ENCODE peak calls at places on chromosomes 1 and 21, in four cellular contexts. X is HT-29, I is RKO, S is fibroblast of the conjunctiva. F is an unnamed sample.

GRCh38 chr21:43204638-43205037 is 35.8 kb downstream of the CRYAA start:
- DNase-seq in I (no peak), S (no peak), X (no peak), F (no peak)

GRCh38 chr1:168089979-168090337 is 46.8 kb downstream of the GPR161 start:
- DNase-seq in X (no peak), I (no peak), S (no peak), F (no peak)

GRCh38 chr1:209651148-209651547 is 1.1 kb downstream of the LAMB3 start:
- DNase-seq in X (peak), S (no peak), I (peak), F (no peak)

GRCh38 chr1:158998781-158999161 is 10.9 kb upstream of the IFI16 start:
- DNase-seq in S (peak), I (peak), X (peak), F (no peak)

GRCh38 chr1:22761821-22762220 is 51.2 kb downstream of the EPHB2 start:
- DNase-seq in X (no peak), I (no peak), S (no peak), F (no peak)

GRCh38 chr1:113616201-113616600 is 143.1 kb downstream of the PHTF1 start:
- DNase-seq in X (no peak), I (no peak), S (no peak), F (no peak)

GRCh38 chr1:175218786-175219447 is 26.3 kb upstream of the KIAA0040 start:
- DNase-seq in X (no peak), S (no peak), I (no peak), F (no peak)

GRCh38 chr1:41513388-41513745 is 28.9 kb upstream of the EDN2 start:
- DNase-seq in X (no peak), I (no peak), S (no peak), F (no peak)

GRCh38 chr1:19877821-19878636 is 4.2 kb upstream of the OTUD3 start:
- DNase-seq in I (peak), X (peak), S (no peak), F (peak)

GRCh38 chr1:156356875-156357534 is 12.0 kb upstream of the RHBG start:
- DNase-seq in X (peak), I (no peak), S (no peak), F (no peak)

GRCh38 chr1:7450772-7451171 is 320.3 kb upstream of the VAMP3 start:
- DNase-seq in S (no peak), I (no peak), X (no peak), F (no peak)

GRCh38 chr1:15620155-15620545 is 2.9 kb downstream of the DDI2 start:
- DNase-seq in S (no peak), I (peak), X (peak), F (no peak)

GRCh38 chr1:110384581-110385321 is 6.1 kb downstream of the SLC16A4 start:
- DNase-seq in S (no peak), X (no peak), I (no peak), F (no peak)

GRCh38 chr1:222369991-222370910 is 177.7 kb downstream of the HHIPL2 start:
- DNase-seq in S (no peak), X (no peak), I (peak), F (no peak)

GRCh38 chr1:182279724-182280506 is 111.7 kb downstream of the GLUL start:
- DNase-seq in I (no peak), X (no peak), S (no peak), F (no peak)

GRCh38 chr1:172638885-172639831 is 19.7 kb upstream of the FASLG start:
- DNase-seq in S (peak), X (peak), I (peak), F (no peak)